ENCODE peak calls at places on chromosomes 1 and 21, in seven cellular contexts. E is upper lobe of left lung, W is PC-9, Q is heart left ventricle, M is tibial nerve, V is upper lobe of right lung, F is psoas muscle. N is an unnamed sample.

GRCh38 chr1:74053407-74053806 is 144.6 kb downstream of the LRRIQ3 start:
- DNase-seq in M (no peak), F (no peak), V (no peak), Q (no peak), E (no peak), W (no peak), N (no peak)

GRCh38 chr1:87294633-87295032 is 34.0 kb upstream of the LMO4 start:
- DNase-seq in V (no peak), W (no peak), F (no peak), M (no peak), E (no peak), Q (no peak), N (no peak)

GRCh38 chr1:164087893-164088292 is 471.1 kb upstream of the PBX1 start:
- DNase-seq in Q (no peak), E (no peak), M (no peak), W (no peak), F (no peak), V (no peak), N (no peak)

GRCh38 chr21:44028287-44028659 is 16.2 kb downstream of the TRAPPC10 start:
- DNase-seq in Q (no peak), F (no peak), V (no peak), M (no peak), W (no peak), E (no peak), N (no peak)

GRCh38 chr1:110336300-110337039 is 2.7 kb upstream of the RBM15 start:
- DNase-seq in F (no peak), E (no peak), W (peak; percentile 35), M (no peak), Q (no peak), V (no peak), N (no peak)

GRCh38 chr1:226029093-226029496 is 30.0 kb upstream of the SDE2 start:
- DNase-seq in M (peak; percentile 19), W (no peak), Q (no peak), F (no peak), E (no peak), V (no peak), N (no peak)

GRCh38 chr1:43764581-43764980 is 57.2 kb downstream of the ST3GAL3 start:
- DNase-seq in M (no peak), W (no peak), E (no peak), Q (no peak), V (no peak), F (no peak), N (no peak)

GRCh38 chr1:44662683-44663030 is 11.6 kb downstream of the TMEM53 start:
- DNase-seq in V (no peak), Q (no peak), E (no peak), F (no peak), M (no peak), W (no peak), N (no peak)

GRCh38 chr1:57874426-57874825 is 450.6 kb upstream of the DAB1 start:
- DNase-seq in E (no peak), F (no peak), V (no peak), W (no peak), Q (no peak), M (no peak), N (no peak)

GRCh38 chr1:30837653-30838052 is 70.9 kb downstream of the SDC3 start:
- DNase-seq in E (no peak), F (no peak), M (no peak), V (no peak), Q (no peak), W (no peak), N (no peak)

GRCh38 chr1:1973716-1974642 is 29.6 kb downstream of the CFAP74 start:
- DNase-seq in E (peak; percentile 63), F (peak; percentile 49), M (no peak), V (no peak), W (no peak), Q (no peak), N (no peak)

GRCh38 chr1:193568451-193568985 is 382.1 kb upstream of the B3GALT2 start:
- DNase-seq in W (no peak), Q (no peak), E (no peak), F (no peak), V (no peak), M (no peak), N (no peak)

GRCh38 chr1:209797978-209798639 is 7.8 kb downstream of the IRF6 start:
- DNase-seq in E (no peak), F (no peak), W (no peak), V (no peak), Q (no peak), M (no peak), N (no peak)

DNA sequence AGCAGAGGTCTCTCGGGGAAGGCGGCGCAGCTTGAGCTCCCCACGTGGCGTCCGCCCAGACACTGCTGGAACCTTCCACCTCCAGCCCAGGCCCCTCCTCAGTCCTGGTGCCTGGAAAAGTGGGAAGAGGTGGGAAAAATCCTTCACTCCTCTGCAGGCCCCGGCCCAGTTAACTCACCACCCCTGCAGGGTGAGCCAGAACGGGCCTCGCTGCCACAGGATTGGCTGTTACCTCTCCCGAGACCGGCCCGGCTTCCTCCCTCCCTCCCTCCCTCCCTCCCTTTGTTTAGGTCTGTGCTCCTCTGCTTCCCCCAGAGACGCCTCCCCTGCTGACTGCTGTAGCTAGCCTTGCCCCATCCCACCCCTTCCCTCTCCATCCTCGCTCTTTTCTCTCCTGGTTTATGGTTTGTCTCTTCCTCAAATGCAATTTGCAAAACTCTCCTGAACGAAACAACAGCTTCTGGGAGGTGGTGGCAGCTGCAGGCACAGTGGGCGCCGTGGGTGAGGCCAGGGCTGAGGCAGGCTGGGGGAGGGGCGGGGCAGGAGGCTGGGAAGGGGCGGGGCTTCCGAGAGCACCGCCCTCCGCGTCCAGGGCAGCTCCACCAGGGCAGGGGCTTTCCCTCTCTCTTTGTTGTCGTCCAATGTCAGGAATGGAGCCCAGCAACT is 6.5 kb downstream of the CAPN9 start:
- DNase-seq in E (peak; percentile 85), V (peak; percentile 82), Q (no peak), M (no peak), F (no peak), W (no peak), N (no peak)
- H3K4me3 ChIP-seq in E (no peak overlapping the region), V (no peak overlapping the region), Q (no peak overlapping the region), M (no peak overlapping the region), F (no peak overlapping the region), W (no peak overlapping the region), N (no peak overlapping the region)

GRCh38 chr1:111619635-111620411 is at the start of gene RAP1A:
- DNase-seq in E (peak; percentile 99), V (peak; percentile 98), W (peak; percentile 92), Q (peak; percentile 98), M (peak; percentile 96), F (peak; percentile 98), N (peak; percentile 91)
- H3K4me1 ChIP-seq in E (peaks cover 54% of the 10 kb centered on the region), V (peaks cover 44% of the 10 kb centered on the region), W (peaks cover 31% of the 10 kb centered on the region), Q (peaks cover 83% of the 10 kb centered on the region), M (peaks cover 33% of the 10 kb centered on the region), F (peaks cover 44% of the 10 kb centered on the region), N (peaks cover 47% of the 10 kb centered on the region)

DNA sequence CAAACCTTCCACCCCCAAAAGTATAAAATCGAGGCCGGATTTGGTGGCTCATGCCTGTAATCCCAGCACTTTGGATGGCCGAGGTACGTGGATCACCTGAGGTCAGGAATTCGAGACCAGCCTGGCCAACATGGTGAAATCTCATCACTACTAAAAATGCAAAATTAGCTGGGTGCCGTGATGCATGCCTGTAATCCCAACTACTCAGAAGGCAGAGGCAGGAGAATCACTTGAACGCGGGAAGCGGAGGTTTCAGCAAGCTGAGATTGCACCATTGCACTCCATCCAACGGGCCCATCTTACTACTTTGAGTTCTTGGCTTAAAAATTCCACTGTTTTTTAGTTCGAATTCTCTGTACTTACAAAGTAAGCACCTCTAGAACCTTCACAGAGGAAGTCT is 11.0 kb downstream of the KLHDC8A start:
- DNase-seq in F (no peak), E (no peak), W (no peak), Q (no peak), V (no peak), M (no peak), N (no peak)
- TF ChIP-seq CTCF in F (no peak), E (no peak), W (no peak), Q (no peak), V (no peak), M (no peak), N (no peak)

DNA sequence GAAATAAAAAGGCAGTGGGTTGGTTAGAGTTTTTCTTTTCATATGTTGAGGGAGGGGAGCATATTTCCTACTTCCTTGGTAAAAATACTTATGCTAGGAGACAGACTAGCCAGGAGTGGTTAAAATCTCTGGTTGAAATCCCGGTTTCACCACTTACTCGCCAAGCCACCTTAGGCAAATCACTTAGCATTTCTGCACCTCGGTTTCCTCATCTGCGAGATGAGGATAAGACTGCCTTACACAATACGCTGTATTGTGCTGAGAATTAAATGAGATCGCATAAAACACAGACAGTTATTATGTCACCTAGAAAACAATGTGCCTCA is 1.4 kb downstream of the IFFO2 start:
- DNase-seq in W (no peak), V (no peak), Q (no peak), E (no peak), M (no peak), F (no peak), N (no peak)
- H3K4me3 ChIP-seq in W (peak overlapping the region; percentile 80), V (peak overlapping the region; percentile 79), Q (peak overlapping the region; percentile 72), E (peak overlapping the region; percentile 87), M (peak overlapping the region; percentile 69), F (peak overlapping the region; percentile 80), N (peak overlapping the region; percentile 68)

DNA sequence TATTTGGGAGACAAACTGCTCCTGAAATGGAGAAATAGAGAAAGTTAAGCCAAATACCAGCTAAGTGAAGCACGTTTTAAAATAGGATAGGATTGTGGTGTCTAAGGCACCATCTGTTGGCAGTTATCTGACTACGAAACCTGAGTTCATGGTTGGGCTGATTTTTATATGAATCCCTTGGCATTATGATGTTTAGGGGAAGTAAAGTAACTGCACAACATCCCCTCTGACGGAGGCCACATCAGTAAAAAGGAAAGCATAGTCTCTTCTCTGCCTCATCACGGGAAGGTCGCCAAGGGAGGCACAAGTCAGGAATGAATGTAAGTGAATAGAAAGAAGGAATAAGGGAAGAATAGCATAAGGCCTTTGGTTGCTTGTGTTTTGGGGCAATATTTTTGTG is 128.0 kb downstream of the PRRX1 start:
- DNase-seq in V (no peak), E (no peak), M (no peak), F (no peak), W (no peak), Q (no peak), N (no peak)
- H3K4me1 ChIP-seq in V (no peaks in the 10 kb centered on the region), E (no peaks in the 10 kb centered on the region), M (no peaks in the 10 kb centered on the region), F (peaks cover 6% of the 10 kb centered on the region), W (no peaks in the 10 kb centered on the region), Q (no peaks in the 10 kb centered on the region), N (peaks cover 4% of the 10 kb centered on the region)

GRCh38 chr1:108561731-108562326 is 1.9 kb downstream of the EEIG2 start:
- DNase-seq in F (peak; percentile 56), V (peak; percentile 92), E (peak; percentile 74), Q (peak; percentile 82), W (peak; percentile 81), M (peak; percentile 37), N (no peak)
- TF ChIP-seq CTCF in F (peak; percentile 14), V (peak; percentile 72), E (peak; percentile 53), Q (no peak), W (peak; percentile 97), M (peak; percentile 39), N (no peak)

GRCh38 chr1:35680271-35680670 is 38.4 kb downstream of the C1orf216 start:
- DNase-seq in E (no peak), F (no peak), V (no peak), Q (no peak), W (no peak), M (no peak), N (no peak)
- H3K4me3 ChIP-seq in E (no peak overlapping the region), F (no peak overlapping the region), V (no peak overlapping the region), Q (no peak overlapping the region), W (no peak overlapping the region), M (no peak overlapping the region), N (no peak overlapping the region)

GRCh38 chr1:7789828-7790227 is 5.7 kb downstream of the PER3 start:
- DNase-seq in Q (no peak), E (no peak), F (no peak), V (no peak), M (no peak), W (no peak), N (no peak)

GRCh38 chr1:7795406-7795805 is 11.3 kb downstream of the PER3 start:
- DNase-seq in V (no peak), F (no peak), W (no peak), Q (no peak), M (no peak), E (no peak), N (no peak)
- H3K4me1 ChIP-seq in V (no peaks in the 10 kb centered on the region), F (no peaks in the 10 kb centered on the region), W (no peaks in the 10 kb centered on the region), Q (no peaks in the 10 kb centered on the region), M (no peaks in the 10 kb centered on the region), E (no peaks in the 10 kb centered on the region), N (no peaks in the 10 kb centered on the region)